ENCODE peak calls at places on chromosomes 6 and 20, in five cellular contexts. W is GM23248, D is A673, G is endothelial cell of umbilical vein, B is fibroblast of lung. N is an unnamed sample.

GRCh38 chr6:125094563-125094962 is 59.0 kb upstream of the TPD52L1 start:
- DNase-seq in B (peak), G (no peak), D (no peak), W (peak), N (no peak)

GRCh38 chr6:55974688-55975087 is 99.3 kb upstream of the BMP5 start:
- DNase-seq in B (no peak), W (no peak), G (peak), D (peak), N (no peak)

GRCh38 chr6:156720739-156721714 is 56.2 kb upstream of the ARID1B start:
- DNase-seq in G (peak), D (no peak), B (no peak), W (peak), N (peak)

GRCh38 chr6:1379026-1379809 is 10.2 kb upstream of the FOXF2 start:
- DNase-seq in B (no peak), D (no peak), W (no peak), G (no peak), N (peak)

GRCh38 chr6:111846511-111847409 is 26.5 kb downstream of the FYN start:
- DNase-seq in D (peak), W (peak), G (no peak), B (no peak), N (no peak)

GRCh38 chr20:45037050-45037449 is 63.9 kb downstream of the KCNS1 start:
- DNase-seq in D (no peak), G (peak), B (peak), W (peak), N (no peak)

GRCh38 chr20:33731693-33732165 is at the start of gene ZNF341:
- DNase-seq in W (peak), G (peak), B (no peak), D (peak), N (peak)

GRCh38 chr6:150072201-150072600 is 3.3 kb upstream of the ULBP3 start:
- DNase-seq in B (peak), D (no peak), W (peak), G (no peak), N (no peak)

GRCh38 chr6:56144538-56145324 is 102.6 kb downstream of the COL21A1 start:
- DNase-seq in W (peak), D (peak), B (peak), G (peak), N (no peak)

GRCh38 chr6:36616888-36617521 is 22.8 kb downstream of the SRSF3 start:
- DNase-seq in W (peak), G (peak), B (no peak), D (no peak), N (no peak)

GRCh38 chr6:99458319-99458718 is 33.2 kb upstream of the PNISR start:
- DNase-seq in B (peak), W (peak), D (peak), G (peak), N (peak)

GRCh38 chr20:9507544-9508239 is 6.7 kb upstream of the LAMP5 start:
- DNase-seq in D (no peak), B (no peak), W (no peak), G (no peak), N (no peak)

GRCh38 chr20:9506337-9506821 is 8.0 kb upstream of the LAMP5 start:
- DNase-seq in B (no peak), G (no peak), W (no peak), D (no peak), N (no peak)

GRCh38 chr20:9508696-9509178 is 5.7 kb upstream of the LAMP5 start:
- DNase-seq in G (no peak), B (no peak), D (no peak), W (no peak), N (peak)

GRCh38 chr20:9506964-9507369 is 7.4 kb upstream of the LAMP5 start:
- DNase-seq in D (no peak), W (no peak), G (no peak), B (no peak), N (peak)

DNA sequence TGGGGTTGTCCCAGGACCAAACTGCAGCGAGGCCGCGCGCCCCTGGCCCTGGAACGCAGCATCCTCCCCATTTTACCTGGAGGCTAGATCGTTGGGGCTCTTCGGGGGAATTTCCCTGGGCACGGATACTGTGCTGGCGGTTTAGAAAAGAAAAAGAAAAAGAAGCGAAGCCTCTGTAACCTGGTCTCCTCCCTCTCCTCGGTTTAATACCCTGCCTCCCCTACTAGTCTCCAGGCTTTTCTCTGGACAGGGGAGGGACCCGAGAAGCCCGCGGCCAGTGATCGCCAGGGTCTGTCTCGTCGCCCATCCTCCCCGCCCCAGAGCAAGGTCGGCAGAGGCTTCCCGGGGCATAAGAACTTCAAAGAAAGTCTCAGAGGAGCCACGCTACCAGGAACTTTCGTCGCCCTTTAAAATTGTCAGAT is 6.1 kb upstream of the LAMP5 start:
- DNase-seq in G (no peak), W (no peak), B (no peak), D (no peak), N (no peak)
- TF ChIP-seq EZH2 in G (no peak), W (peak), B (no peak), D (no peak), N (peak)

DNA sequence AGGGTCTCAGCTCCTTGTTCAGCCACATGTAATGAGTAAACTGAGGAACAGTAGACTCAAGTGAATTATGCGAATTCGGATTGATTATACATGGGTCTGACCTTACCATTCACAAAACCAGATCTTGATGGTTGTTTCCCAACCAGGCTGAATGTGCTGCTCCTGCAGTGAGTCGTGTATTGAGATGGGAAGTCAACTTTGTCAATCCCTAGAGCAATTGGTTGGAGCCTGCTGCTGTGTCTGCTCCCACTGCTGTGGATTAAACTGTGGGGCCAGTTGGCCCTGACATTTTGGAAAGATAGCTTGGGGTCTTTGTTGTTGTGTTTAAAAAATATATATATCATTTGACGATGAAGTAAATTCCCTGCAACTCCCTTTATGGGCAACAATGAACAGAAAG is 23.9 kb downstream of the FAM50B start:
- DNase-seq in W (peak), B (no peak), G (no peak), D (no peak), N (no peak)
- H3K27ac ChIP-seq in W (no peak), B (no peak), G (no peak), D (no peak), N (no peak)

GRCh38 chr20:32019563-32020463 is 9.6 kb downstream of the CCM2L start:
- DNase-seq in B (no peak), W (peak), D (no peak), G (no peak), N (no peak)
- TF ChIP-seq EZH2 in B (peak), W (peak), D (peak), G (no peak), N (no peak)

DNA sequence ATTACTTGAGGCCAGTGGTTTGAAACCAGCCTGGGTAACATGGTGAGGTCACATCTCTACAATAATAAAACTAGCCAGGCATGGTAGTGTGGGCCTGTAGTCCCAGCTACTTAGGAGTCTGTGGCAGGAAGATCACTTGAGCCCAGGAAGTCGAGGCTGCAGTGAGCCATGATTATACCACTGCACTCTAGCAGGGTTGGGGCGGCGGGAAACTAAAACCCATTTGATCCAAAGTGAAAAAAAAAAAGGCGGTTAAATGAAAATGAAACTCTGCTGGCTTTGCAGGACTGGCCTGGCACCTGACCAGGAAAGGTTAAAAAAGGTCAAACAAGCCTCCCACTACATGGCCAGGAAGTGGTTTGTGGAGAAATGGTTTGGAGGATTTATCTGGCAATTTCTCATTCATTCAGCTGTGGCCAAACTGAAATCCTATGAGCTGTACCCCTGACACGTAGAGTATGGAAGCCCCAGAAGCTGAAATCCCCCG is 36.6 kb downstream of the MTRES1 start:
- DNase-seq in G (peak), D (no peak), W (peak), B (peak), N (no peak)
- H3K27ac ChIP-seq in G (no peak), D (no peak), W (no peak), B (peak), N (no peak)

DNA sequence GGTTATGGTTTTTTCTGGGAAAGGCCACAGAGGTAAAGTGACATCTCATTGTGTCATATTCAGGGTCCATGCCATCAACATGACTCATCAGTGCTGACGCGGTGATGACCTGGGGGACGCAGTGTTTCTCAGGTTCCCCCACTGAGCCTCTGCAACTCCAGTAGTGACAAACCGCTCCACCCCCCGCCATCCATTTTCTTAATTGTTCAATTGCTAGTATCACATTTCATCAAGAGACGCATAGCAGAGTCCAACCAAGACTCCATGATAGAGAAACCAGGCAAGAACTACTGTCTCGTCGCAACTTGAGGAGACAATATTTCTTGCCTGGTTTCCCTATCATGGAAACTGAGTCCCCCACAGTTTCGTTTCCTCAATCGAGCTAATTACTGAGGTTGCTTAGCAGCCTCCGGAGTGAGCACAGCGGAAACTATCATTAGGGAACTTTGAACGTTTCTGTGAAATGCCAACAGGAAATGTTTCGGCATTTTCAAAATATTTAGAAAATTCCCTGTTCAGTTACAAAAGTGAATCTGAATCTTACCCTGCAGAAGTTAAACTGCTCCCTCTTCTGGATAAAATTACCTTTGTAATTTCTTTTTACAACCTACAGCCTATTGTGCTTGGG is 12.2 kb upstream of the SERPINB1 start:
- DNase-seq in D (peak), W (peak), G (peak), B (peak), N (peak)
- TF ChIP-seq EZH2 in D (no peak), W (no peak), G (no peak), B (no peak), N (no peak)

GRCh38 chr20:37299718-37300529 is 10.5 kb downstream of the MANBAL start:
- DNase-seq in W (peak), G (no peak), D (no peak), B (peak), N (no peak)
- H3K27ac ChIP-seq in W (peak), G (no peak), D (no peak), B (no peak), N (no peak)

GRCh38 chr6:108557494-108558371 is 3.0 kb upstream of the FOXO3 start:
- DNase-seq in B (peak), G (peak), W (peak), D (peak), N (peak)
- TF ChIP-seq EZH2 in B (no peak), G (no peak), W (no peak), D (no peak), N (peak)

GRCh38 chr20:5835234-5835845 is 85.1 kb downstream of the SHLD1 start:
- DNase-seq in B (peak), W (peak), D (no peak), G (peak), N (no peak)
- H3K27ac ChIP-seq in B (peak), W (no peak), D (no peak), G (peak), N (no peak)

GRCh38 chr6:158168054-158168303 is at the start of gene SERAC1:
- DNase-seq in G (no peak), B (no peak), D (no peak), W (no peak), N (no peak)
- TF ChIP-seq EZH2 in G (no peak), B (no peak), D (no peak), W (no peak), N (no peak)